ENCODE peak calls at places on chromosomes 12 and 14, in ten cellular contexts. One of them, this sample, is unnamed.

GRCh38 chr14:94036328-94037167 is 10.4 kb downstream of the OTUB2 start:
- DNase-seq in ovary: peak; percentile 60
- DNase-seq in cardiac fibroblast: peak; percentile 77
- DNase-seq in adrenal gland: peak; percentile 90
- DNase-seq in Peyer's patch: peak; percentile 90
- DNase-seq in upper lobe of right lung: peak; percentile 75
- DNase-seq in WTC11: peak; percentile 85
- DNase-seq in H1: peak; percentile 60
- DNase-seq in IMR-90: peak; percentile 57
- DNase-seq in mesothelial cell of epicardium: no peak
- DNase-seq in this sample: peak; percentile 79

GRCh38 chr14:61588419-61588901 is 106.9 kb upstream of the HIF1A start:
- DNase-seq in ovary: peak; percentile 39
- DNase-seq in cardiac fibroblast: peak; percentile 69
- DNase-seq in adrenal gland: no peak
- DNase-seq in Peyer's patch: no peak
- DNase-seq in upper lobe of right lung: no peak
- DNase-seq in WTC11: no peak
- DNase-seq in H1: no peak
- DNase-seq in IMR-90: peak; percentile 80
- DNase-seq in mesothelial cell of epicardium: no peak
- DNase-seq in this sample: no peak

GRCh38 chr12:18217981-18218380 is 43.3 kb upstream of the PIK3C2G start:
- DNase-seq in ovary: no peak
- DNase-seq in cardiac fibroblast: no peak
- DNase-seq in adrenal gland: no peak
- DNase-seq in Peyer's patch: no peak
- DNase-seq in upper lobe of right lung: no peak
- DNase-seq in WTC11: no peak
- DNase-seq in H1: no peak
- DNase-seq in IMR-90: peak; percentile 0
- DNase-seq in mesothelial cell of epicardium: no peak
- DNase-seq in this sample: no peak

GRCh38 chr12:45124485-45125155 is 73.7 kb upstream of the DBX2 start:
- DNase-seq in ovary: no peak
- DNase-seq in cardiac fibroblast: no peak
- DNase-seq in adrenal gland: no peak
- DNase-seq in Peyer's patch: no peak
- DNase-seq in upper lobe of right lung: no peak
- DNase-seq in WTC11: no peak
- DNase-seq in H1: no peak
- DNase-seq in IMR-90: no peak
- DNase-seq in mesothelial cell of epicardium: no peak
- DNase-seq in this sample: no peak

GRCh38 chr12:116779597-116779996 is 41.5 kb downstream of the RNFT2 start:
- DNase-seq in ovary: no peak
- DNase-seq in cardiac fibroblast: no peak
- DNase-seq in adrenal gland: no peak
- DNase-seq in Peyer's patch: no peak
- DNase-seq in upper lobe of right lung: peak; percentile 2
- DNase-seq in WTC11: no peak
- DNase-seq in H1: no peak
- DNase-seq in IMR-90: no peak
- DNase-seq in mesothelial cell of epicardium: no peak
- DNase-seq in this sample: no peak

GRCh38 chr12:1083086-1083887 is 92.3 kb downstream of the ERC1 start:
- DNase-seq in ovary: no peak
- DNase-seq in cardiac fibroblast: no peak
- DNase-seq in adrenal gland: no peak
- DNase-seq in Peyer's patch: no peak
- DNase-seq in upper lobe of right lung: no peak
- DNase-seq in WTC11: no peak
- DNase-seq in H1: no peak
- DNase-seq in IMR-90: no peak
- DNase-seq in mesothelial cell of epicardium: no peak
- DNase-seq in this sample: no peak

GRCh38 chr14:52551205-52551604 is 1.1 kb downstream of the TXNDC16 start:
- DNase-seq in ovary: no peak
- DNase-seq in cardiac fibroblast: no peak
- DNase-seq in adrenal gland: no peak
- DNase-seq in Peyer's patch: no peak
- DNase-seq in upper lobe of right lung: no peak
- DNase-seq in WTC11: no peak
- DNase-seq in H1: no peak
- DNase-seq in IMR-90: no peak
- DNase-seq in mesothelial cell of epicardium: no peak
- DNase-seq in this sample: peak; percentile 5

GRCh38 chr12:118358607-118359540 is 13.8 kb downstream of the TAOK3 start:
- DNase-seq in ovary: no peak
- DNase-seq in cardiac fibroblast: peak; percentile 39
- DNase-seq in adrenal gland: no peak
- DNase-seq in Peyer's patch: no peak
- DNase-seq in upper lobe of right lung: no peak
- DNase-seq in WTC11: no peak
- DNase-seq in H1: no peak
- DNase-seq in IMR-90: no peak
- DNase-seq in mesothelial cell of epicardium: no peak
- DNase-seq in this sample: peak; percentile 50

GRCh38 chr14:69693823-69694729 is 72.9 kb upstream of the SRSF5 start:
- DNase-seq in ovary: peak; percentile 59
- DNase-seq in cardiac fibroblast: no peak
- DNase-seq in adrenal gland: peak; percentile 84
- DNase-seq in Peyer's patch: peak; percentile 89
- DNase-seq in upper lobe of right lung: no peak
- DNase-seq in WTC11: no peak
- DNase-seq in H1: no peak
- DNase-seq in IMR-90: no peak
- DNase-seq in mesothelial cell of epicardium: no peak
- DNase-seq in this sample: peak; percentile 52

GRCh38 chr12:6235499-6235898 is 35.3 kb downstream of the CD9 start:
- DNase-seq in ovary: no peak
- DNase-seq in cardiac fibroblast: no peak
- DNase-seq in adrenal gland: peak; percentile 83
- DNase-seq in Peyer's patch: peak; percentile 88
- DNase-seq in upper lobe of right lung: peak; percentile 89
- DNase-seq in WTC11: no peak
- DNase-seq in H1: no peak
- DNase-seq in IMR-90: no peak
- DNase-seq in mesothelial cell of epicardium: no peak
- DNase-seq in this sample: no peak

GRCh38 chr12:11649413-11650278 is at the start of gene ETV6:
- DNase-seq in ovary: peak; percentile 80
- DNase-seq in cardiac fibroblast: peak; percentile 95
- DNase-seq in adrenal gland: peak; percentile 81
- DNase-seq in Peyer's patch: peak; percentile 86
- DNase-seq in upper lobe of right lung: peak; percentile 86
- DNase-seq in WTC11: peak; percentile 48
- DNase-seq in H1: no peak
- DNase-seq in IMR-90: peak; percentile 93
- DNase-seq in mesothelial cell of epicardium: peak; percentile 46
- DNase-seq in this sample: peak; percentile 89

GRCh38 chr14:90510208-90510607 is 113.4 kb downstream of the CALM1 start:
- DNase-seq in ovary: no peak
- DNase-seq in cardiac fibroblast: no peak
- DNase-seq in adrenal gland: no peak
- DNase-seq in Peyer's patch: peak; percentile 68
- DNase-seq in upper lobe of right lung: no peak
- DNase-seq in WTC11: peak; percentile 54
- DNase-seq in H1: no peak
- DNase-seq in IMR-90: no peak
- DNase-seq in mesothelial cell of epicardium: no peak
- DNase-seq in this sample: no peak

GRCh38 chr14:22898302-22898894 is 15.4 kb downstream of the REM2 start:
- DNase-seq in ovary: no peak
- DNase-seq in cardiac fibroblast: peak; percentile 23
- DNase-seq in adrenal gland: no peak
- DNase-seq in Peyer's patch: no peak
- DNase-seq in upper lobe of right lung: no peak
- DNase-seq in WTC11: no peak
- DNase-seq in H1: no peak
- DNase-seq in IMR-90: peak; percentile 88
- DNase-seq in mesothelial cell of epicardium: no peak
- DNase-seq in this sample: no peak

GRCh38 chr12:63103489-63104131 is 47.4 kb downstream of the AVPR1A start:
- DNase-seq in ovary: no peak
- DNase-seq in cardiac fibroblast: peak; percentile 31
- DNase-seq in adrenal gland: no peak
- DNase-seq in Peyer's patch: peak; percentile 65
- DNase-seq in upper lobe of right lung: no peak
- DNase-seq in WTC11: no peak
- DNase-seq in H1: no peak
- DNase-seq in IMR-90: peak; percentile 23
- DNase-seq in mesothelial cell of epicardium: no peak
- DNase-seq in this sample: peak; percentile 20

GRCh38 chr12:124254126-124254525 is 40.8 kb upstream of the RFLNA start:
- DNase-seq in ovary: no peak
- DNase-seq in cardiac fibroblast: no peak
- DNase-seq in adrenal gland: no peak
- DNase-seq in Peyer's patch: no peak
- DNase-seq in upper lobe of right lung: peak; percentile 63
- DNase-seq in WTC11: no peak
- DNase-seq in H1: no peak
- DNase-seq in IMR-90: no peak
- DNase-seq in mesothelial cell of epicardium: no peak
- DNase-seq in this sample: no peak

GRCh38 chr14:94827711-94828505 is 58.0 kb upstream of the GSC start:
- DNase-seq in ovary: no peak
- DNase-seq in cardiac fibroblast: no peak
- DNase-seq in adrenal gland: no peak
- DNase-seq in Peyer's patch: no peak
- DNase-seq in upper lobe of right lung: peak; percentile 8
- DNase-seq in WTC11: no peak
- DNase-seq in H1: no peak
- DNase-seq in IMR-90: no peak
- DNase-seq in mesothelial cell of epicardium: no peak
- DNase-seq in this sample: no peak

GRCh38 chr14:70882771-70883492 is 24.3 kb upstream of the PCNX1 start:
- DNase-seq in ovary: no peak
- DNase-seq in cardiac fibroblast: peak; percentile 83
- DNase-seq in adrenal gland: peak; percentile 42
- DNase-seq in Peyer's patch: no peak
- DNase-seq in upper lobe of right lung: no peak
- DNase-seq in WTC11: no peak
- DNase-seq in H1: no peak
- DNase-seq in IMR-90: peak; percentile 66
- DNase-seq in mesothelial cell of epicardium: no peak
- DNase-seq in this sample: no peak

GRCh38 chr12:3004655-3005565 is 45.7 kb downstream of the TEAD4 start:
- DNase-seq in ovary: no peak
- DNase-seq in cardiac fibroblast: peak; percentile 15
- DNase-seq in adrenal gland: no peak
- DNase-seq in Peyer's patch: no peak
- DNase-seq in upper lobe of right lung: no peak
- DNase-seq in WTC11: no peak
- DNase-seq in H1: no peak
- DNase-seq in IMR-90: no peak
- DNase-seq in mesothelial cell of epicardium: no peak
- DNase-seq in this sample: peak; percentile 4
- TF ChIP-seq CTCF in ovary: no peak
- TF ChIP-seq CTCF in cardiac fibroblast: peak; percentile 36
- TF ChIP-seq CTCF in adrenal gland: no peak
- TF ChIP-seq CTCF in Peyer's patch: no peak
- TF ChIP-seq CTCF in upper lobe of right lung: peak; percentile 27
- TF ChIP-seq CTCF in WTC11: no peak
- TF ChIP-seq CTCF in H1: peak; percentile 45
- TF ChIP-seq CTCF in IMR-90: no peak
- TF ChIP-seq CTCF in mesothelial cell of epicardium: no peak
- TF ChIP-seq CTCF in this sample: peak; percentile 66

DNA sequence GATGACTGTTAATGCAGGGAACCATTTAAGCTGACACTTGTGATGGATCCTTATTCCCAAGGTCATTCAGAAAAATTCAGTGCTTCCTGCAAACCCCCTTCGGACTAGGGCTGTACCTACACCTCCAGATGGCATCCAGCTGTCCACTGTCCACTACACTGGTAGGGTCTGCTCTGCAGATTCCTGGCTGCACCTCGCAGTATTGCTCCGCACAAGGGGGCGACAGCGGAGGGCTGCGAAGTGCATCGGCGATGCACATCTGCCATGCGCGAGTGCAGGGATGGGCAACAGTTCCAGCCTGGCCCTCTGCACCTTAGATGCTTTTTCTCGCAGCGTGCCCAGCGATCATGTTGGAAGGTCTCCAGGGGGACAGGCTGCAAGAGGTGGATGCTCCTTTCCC is 55.5 kb downstream of the KCNA5 start:
- DNase-seq in ovary: no peak
- DNase-seq in cardiac fibroblast: no peak
- DNase-seq in adrenal gland: no peak
- DNase-seq in Peyer's patch: no peak
- DNase-seq in upper lobe of right lung: no peak
- DNase-seq in WTC11: no peak
- DNase-seq in H1: no peak
- DNase-seq in IMR-90: no peak
- DNase-seq in mesothelial cell of epicardium: no peak
- DNase-seq in this sample: no peak
- TF ChIP-seq CTCF in ovary: no peak
- TF ChIP-seq CTCF in cardiac fibroblast: no peak
- TF ChIP-seq CTCF in adrenal gland: no peak
- TF ChIP-seq CTCF in Peyer's patch: no peak
- TF ChIP-seq CTCF in upper lobe of right lung: no peak
- TF ChIP-seq CTCF in WTC11: no peak
- TF ChIP-seq CTCF in H1: no peak
- TF ChIP-seq CTCF in IMR-90: no peak
- TF ChIP-seq CTCF in mesothelial cell of epicardium: no peak
- TF ChIP-seq CTCF in this sample: no peak

GRCh38 chr12:132710062-132710421 is 600 bp upstream of the PGAM5 start:
- DNase-seq in ovary: no peak
- DNase-seq in cardiac fibroblast: no peak
- DNase-seq in adrenal gland: no peak
- DNase-seq in Peyer's patch: no peak
- DNase-seq in upper lobe of right lung: no peak
- DNase-seq in WTC11: peak; percentile 44
- DNase-seq in H1: no peak
- DNase-seq in IMR-90: no peak
- DNase-seq in mesothelial cell of epicardium: no peak
- DNase-seq in this sample: no peak
- TF ChIP-seq CTCF in ovary: no peak
- TF ChIP-seq CTCF in cardiac fibroblast: no peak
- TF ChIP-seq CTCF in adrenal gland: no peak
- TF ChIP-seq CTCF in Peyer's patch: no peak
- TF ChIP-seq CTCF in upper lobe of right lung: no peak
- TF ChIP-seq CTCF in WTC11: no peak
- TF ChIP-seq CTCF in H1: no peak
- TF ChIP-seq CTCF in IMR-90: no peak
- TF ChIP-seq CTCF in mesothelial cell of epicardium: no peak
- TF ChIP-seq CTCF in this sample: no peak

DNA sequence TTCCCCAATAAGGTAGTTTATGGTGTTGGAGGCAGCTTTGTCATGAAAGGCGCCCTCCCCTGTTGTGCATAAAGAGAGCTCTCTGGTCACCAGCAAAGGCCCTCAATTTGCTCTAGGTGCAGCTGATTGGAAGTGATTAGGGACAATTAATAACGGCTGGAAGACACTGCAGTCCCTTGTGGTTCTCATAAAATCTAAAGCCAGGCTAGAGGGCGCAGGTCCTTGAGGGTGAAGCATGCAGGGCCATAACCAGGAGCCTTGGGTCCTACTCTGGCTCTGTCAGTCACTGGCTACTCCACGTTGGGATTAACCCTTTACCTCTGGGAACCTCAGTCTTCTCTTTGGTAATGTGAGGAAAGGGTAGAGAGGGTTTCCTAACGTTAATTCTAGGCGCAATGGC is 1.9 kb downstream of the DAAM1 start:
- DNase-seq in ovary: no peak
- DNase-seq in cardiac fibroblast: peak; percentile 48
- DNase-seq in adrenal gland: peak; percentile 43
- DNase-seq in Peyer's patch: peak; percentile 47
- DNase-seq in upper lobe of right lung: no peak
- DNase-seq in WTC11: peak; percentile 31
- DNase-seq in H1: no peak
- DNase-seq in IMR-90: no peak
- DNase-seq in mesothelial cell of epicardium: no peak
- DNase-seq in this sample: peak; percentile 48
- TF ChIP-seq CTCF in ovary: no peak
- TF ChIP-seq CTCF in cardiac fibroblast: peak; percentile 4
- TF ChIP-seq CTCF in adrenal gland: no peak
- TF ChIP-seq CTCF in Peyer's patch: no peak
- TF ChIP-seq CTCF in upper lobe of right lung: no peak
- TF ChIP-seq CTCF in WTC11: no peak
- TF ChIP-seq CTCF in H1: no peak
- TF ChIP-seq CTCF in IMR-90: peak; percentile 18
- TF ChIP-seq CTCF in mesothelial cell of epicardium: no peak
- TF ChIP-seq CTCF in this sample: peak; percentile 74